ENCODE peak calls at places on chromosomes 11 and 22, in ten cellular contexts. F is A549; G is H1; C is fibroblast of lung; O is aorta; A is heart left ventricle; H is adipocyte; L is Caco-2; S is mucosa of descending colon; Q is effector memory CD4-positive, alpha-beta T cell. U is an unnamed sample.

GRCh38 chr11:76678316-76678715 is 7.8 kb upstream of the LRRC32 start:
- DNase-seq in F (no peak), G (no peak), C (no peak), O (no peak), A (no peak), H (no peak), L (no peak), S (no peak), Q (no peak), U (no peak)

GRCh38 chr11:120184946-120185677 is 25.7 kb upstream of the OAF start:
- DNase-seq in F (no peak), G (peak; percentile 41), C (peak; percentile 50), O (no peak), A (peak; percentile 79), H (no peak), L (peak; percentile 94), S (peak; percentile 82), Q (no peak), U (no peak)

GRCh38 chr11:64763804-64764611 is 4.2 kb upstream of the PYGM start:
- DNase-seq in F (no peak), G (no peak), C (no peak), O (no peak), A (no peak), H (no peak), L (peak; percentile 14), S (no peak), Q (peak; percentile 24), U (no peak)

GRCh38 chr22:30902496-30903357 is 65.8 kb downstream of the MORC2 start:
- DNase-seq in F (no peak), G (peak; percentile 20), C (no peak), O (no peak), A (no peak), H (no peak), L (no peak), S (no peak), Q (no peak), U (no peak)

GRCh38 chr22:39287076-39287743 is 32.2 kb downstream of the RPL3 start:
- DNase-seq in F (no peak), G (no peak), C (peak; percentile 49), O (peak; percentile 78), A (no peak), H (no peak), L (no peak), S (no peak), Q (no peak), U (no peak)

GRCh38 chr11:134763030-134763388 is 351.0 kb upstream of the B3GAT1 start:
- DNase-seq in F (no peak), G (no peak), C (no peak), O (no peak), A (no peak), H (no peak), L (no peak), S (no peak), Q (no peak), U (no peak)

GRCh38 chr11:133893381-133893780 is 48.1 kb upstream of the SPATA19 start:
- DNase-seq in F (no peak), G (peak; percentile 37), C (no peak), O (no peak), A (peak; percentile 4), H (no peak), L (peak; percentile 31), S (no peak), Q (no peak), U (no peak)

GRCh38 chr11:72494109-72494429 is 59.7 kb upstream of the CLPB start:
- DNase-seq in F (no peak), G (no peak), C (no peak), O (no peak), A (no peak), H (no peak), L (no peak), S (no peak), Q (no peak), U (no peak)

GRCh38 chr22:34502821-34503220 is 563.1 kb upstream of the ISX start:
- DNase-seq in F (no peak), G (no peak), C (no peak), O (no peak), A (no peak), H (no peak), L (no peak), S (no peak), Q (no peak), U (no peak)

GRCh38 chr11:124071622-124071948 is 30.5 kb upstream of the OR10G7 start:
- DNase-seq in F (no peak), G (no peak), C (no peak), O (no peak), A (no peak), H (no peak), L (no peak), S (no peak), Q (no peak), U (no peak)

GRCh38 chr11:113018913-113019312 is 57.7 kb downstream of the NCAM1 start:
- DNase-seq in F (no peak), G (no peak), C (no peak), O (no peak), A (no peak), H (no peak), L (no peak), S (no peak), Q (no peak), U (no peak)

GRCh38 chr11:31340903-31341572 is 28.5 kb downstream of the DCDC1 start:
- DNase-seq in F (peak; percentile 15), G (peak; percentile 46), C (peak; percentile 42), O (no peak), A (no peak), H (peak; percentile 31), L (no peak), S (peak; percentile 4), Q (no peak), U (peak; percentile 39)

GRCh38 chr11:58905716-58906547 is 33.4 kb upstream of the GLYATL1 start:
- DNase-seq in F (peak; percentile 48), G (peak; percentile 86), C (peak; percentile 94), O (peak; percentile 55), A (peak; percentile 65), H (peak; percentile 91), L (no peak), S (peak; percentile 60), Q (no peak), U (no peak)

GRCh38 chr11:64378335-64378884 is 19.4 kb downstream of the RPS6KA4 start:
- DNase-seq in F (no peak), G (no peak), C (peak; percentile 25), O (peak; percentile 58), A (no peak), H (no peak), L (no peak), S (peak; percentile 30), Q (no peak), U (no peak)

GRCh38 chr11:114563077-114563476 is 3.4 kb upstream of the NXPE1 start:
- DNase-seq in F (no peak), G (no peak), C (no peak), O (no peak), A (no peak), H (peak; percentile 3), L (no peak), S (no peak), Q (no peak), U (no peak)

GRCh38 chr11:116062526-116063171 is 558.4 kb upstream of the CADM1 start:
- DNase-seq in F (no peak), G (no peak), C (peak; percentile 0), O (no peak), A (no peak), H (peak; percentile 1), L (no peak), S (no peak), Q (no peak), U (no peak)

GRCh38 chr11:129414144-129414876 is 38.7 kb downstream of the BARX2 start:
- DNase-seq in F (no peak), G (no peak), C (no peak), O (no peak), A (no peak), H (no peak), L (no peak), S (no peak), Q (no peak), U (no peak)
- H3K4me1 ChIP-seq in F (no peaks in the 10 kb centered on the region), G (no peaks in the 10 kb centered on the region), C (no peaks in the 10 kb centered on the region), O (no peaks in the 10 kb centered on the region), A (no peaks in the 10 kb centered on the region), H (no peaks in the 10 kb centered on the region), L (peaks cover 19% of the 10 kb centered on the region), S (peaks cover 24% of the 10 kb centered on the region), Q (no peaks in the 10 kb centered on the region), U (no peaks in the 10 kb centered on the region)

GRCh38 chr22:19962909-19963806 is 21.5 kb upstream of the TXNRD2 start:
- DNase-seq in F (no peak), G (peak; percentile 74), C (no peak), O (peak; percentile 50), A (no peak), H (peak; percentile 58), L (peak; percentile 97), S (peak; percentile 92), Q (no peak), U (no peak)
- H3K4me3 ChIP-seq in F (no peak overlapping the region), G (no peak overlapping the region), C (no peak overlapping the region), O (no peak overlapping the region), A (no peak overlapping the region), H (no peak overlapping the region), L (peak overlapping the region; percentile 50), S (no peak overlapping the region), Q (no peak overlapping the region), U (no peak overlapping the region)

DNA sequence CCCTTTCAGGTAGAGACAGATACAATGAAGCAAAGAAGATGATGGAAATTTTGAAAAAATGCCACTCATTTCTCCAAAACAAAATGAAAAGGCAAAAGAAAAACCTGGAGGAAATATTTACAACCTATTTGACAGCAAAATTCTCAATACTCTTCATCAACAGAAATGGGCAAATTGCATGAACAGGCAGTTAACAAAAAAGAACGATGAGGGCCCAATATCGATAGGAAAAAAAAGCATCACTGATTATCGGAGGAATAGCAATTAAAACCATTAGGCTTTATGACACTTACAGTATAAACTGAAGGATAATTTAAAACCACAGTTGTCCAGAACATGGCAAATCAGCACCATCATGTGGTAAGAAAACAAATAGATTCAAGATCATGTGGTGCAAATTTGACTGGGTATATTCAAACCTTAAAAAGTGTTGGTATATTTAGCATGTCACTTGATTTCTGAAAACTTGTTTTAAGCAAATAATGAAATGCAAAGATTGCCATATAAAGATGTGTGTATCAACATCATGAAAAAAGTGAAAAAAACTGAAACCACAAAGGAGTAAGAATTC is 222.9 kb downstream of the BRD1 start:
- DNase-seq in F (no peak), G (no peak), C (no peak), O (no peak), A (no peak), H (no peak), L (no peak), S (no peak), Q (no peak), U (no peak)
- H3K9me3 ChIP-seq in F (peaks cover 7% of the 10 kb centered on the region), G (peaks cover 8% of the 10 kb centered on the region), C (no peaks in the 10 kb centered on the region), O (no peaks in the 10 kb centered on the region), A (no peaks in the 10 kb centered on the region), H (peaks cover 13% of the 10 kb centered on the region), L (peaks cover 12% of the 10 kb centered on the region), S (peaks cover 9% of the 10 kb centered on the region), Q (no peaks in the 10 kb centered on the region), U (peaks cover 9% of the 10 kb centered on the region)

DNA sequence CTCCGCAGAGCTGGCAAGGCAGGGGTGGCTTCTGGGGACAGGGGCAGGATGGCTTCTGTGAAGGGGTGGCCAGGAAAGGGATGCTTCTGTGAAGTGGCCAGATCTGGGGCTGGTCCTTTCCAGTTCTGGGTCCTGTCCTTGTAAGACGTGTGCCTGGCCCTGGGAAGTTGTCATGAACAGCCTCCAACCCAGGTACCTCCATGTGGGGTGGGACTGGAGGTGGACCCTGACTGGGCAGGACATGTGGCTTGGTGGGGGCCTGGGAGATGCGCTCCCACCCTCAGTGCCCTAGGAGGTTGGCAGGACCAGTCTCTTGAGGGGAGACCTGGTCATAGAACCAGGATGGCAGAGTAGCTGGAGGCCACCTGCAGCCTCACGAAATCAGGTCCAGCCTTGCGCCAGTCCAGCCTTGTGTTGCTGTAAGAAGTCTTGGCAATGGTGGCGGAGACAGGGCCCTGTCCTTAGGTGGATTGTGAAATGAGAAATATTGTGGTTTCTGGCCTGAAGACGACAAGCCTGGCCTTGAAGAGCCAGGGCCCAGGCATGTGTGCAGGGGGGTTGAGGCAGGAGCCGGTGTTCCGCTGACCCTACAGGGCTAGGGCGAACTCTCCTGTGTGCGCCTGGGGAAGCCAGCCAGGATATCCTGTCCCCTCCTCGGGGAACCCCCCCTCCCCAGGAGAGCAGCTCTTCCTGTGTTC is 2.6 kb downstream of the KCNQ1 start:
- DNase-seq in F (no peak), G (no peak), C (no peak), O (peak; percentile 47), A (no peak), H (no peak), L (no peak), S (no peak), Q (no peak), U (no peak)
- H3K4me1 ChIP-seq in F (peaks cover 6% of the 10 kb centered on the region), G (peaks cover 3% of the 10 kb centered on the region), C (no peaks in the 10 kb centered on the region), O (no peaks in the 10 kb centered on the region), A (peaks cover 5% of the 10 kb centered on the region), H (no peaks in the 10 kb centered on the region), L (no peaks in the 10 kb centered on the region), S (peaks cover 24% of the 10 kb centered on the region), Q (peaks cover 48% of the 10 kb centered on the region), U (no peaks in the 10 kb centered on the region)